ENCODE peak calls at places on chromosomes 2 and 18, in nine cellular contexts. Q is effector memory CD8-positive, alpha-beta T cell; Z is nephron progenitor cell; F is HT1080; S is midbrain; L is fibroblast of pulmonary artery; W is Caco-2; N is stimulated activated CD8-positive, alpha-beta memory T cell treated with anti-CD3 and anti-CD28 coated beads, Interleukin-7, amount 100 ng/mL, for 4 hours; T is M059J. C is an unnamed sample.

GRCh38 chr2:28286678-28287077 is 106.0 kb upstream of the FOSL2 start:
- DNase-seq in N (no peak), W (no peak), Q (no peak), S (no peak), Z (no peak), T (no peak), L (no peak), F (no peak), C (no peak)

GRCh38 chr2:151853070-151853758 is 25.0 kb upstream of the ARL5A start:
- DNase-seq in L (no peak), Z (no peak), N (no peak), S (no peak), Q (no peak), W (no peak), F (no peak), T (no peak), C (no peak)

GRCh38 chr18:25614168-25614567 is 262.2 kb upstream of the ZNF521 start:
- DNase-seq in N (no peak), F (no peak), Z (no peak), W (no peak), L (no peak), S (no peak), T (no peak), Q (no peak), C (no peak)

GRCh38 chr2:203904022-203904421 is 32.5 kb upstream of the ICOS start:
- DNase-seq in S (no peak), F (no peak), Q (no peak), Z (no peak), L (no peak), T (no peak), N (no peak), W (no peak), C (no peak)

GRCh38 chr2:229553091-229553490 is 161.3 kb downstream of the DNER start:
- DNase-seq in T (peak; percentile 57), Z (no peak), W (no peak), Q (no peak), L (peak; percentile 2), S (no peak), F (no peak), N (no peak), C (no peak)

GRCh38 chr2:188695953-188696352 is 278.2 kb upstream of the COL3A1 start:
- DNase-seq in F (peak; percentile 73), S (no peak), L (peak; percentile 80), T (peak; percentile 88), N (no peak), W (no peak), Z (no peak), Q (no peak), C (no peak)

GRCh38 chr2:45510701-45511420 is 100.2 kb downstream of the SRBD1 start:
- DNase-seq in Z (no peak), Q (no peak), N (no peak), S (no peak), L (no peak), W (no peak), F (no peak), T (no peak), C (no peak)

GRCh38 chr2:99878951-99879350 is 263.4 kb downstream of the AFF3 start:
- DNase-seq in Z (no peak), W (no peak), T (peak; percentile 78), N (no peak), F (peak; percentile 93), L (peak; percentile 77), S (no peak), Q (no peak), C (no peak)

GRCh38 chr2:10028988-10029874 is 14.1 kb upstream of the KLF11 start:
- DNase-seq in N (peak; percentile 42), Q (peak; percentile 58), S (no peak), Z (peak; percentile 38), W (no peak), F (peak; percentile 27), L (no peak), T (no peak), C (no peak)

GRCh38 chr2:207926133-207927076 is 98.9 kb downstream of the PLEKHM3 start:
- DNase-seq in T (peak; percentile 69), Q (no peak), N (no peak), F (peak; percentile 62), L (peak; percentile 87), S (no peak), W (no peak), Z (no peak), C (no peak)

GRCh38 chr2:86079981-86080911 is 25.4 kb downstream of the POLR1A start:
- DNase-seq in T (peak; percentile 50), W (peak; percentile 85), S (peak; percentile 64), F (peak; percentile 41), L (peak; percentile 79), Z (peak; percentile 82), Q (peak; percentile 86), N (peak; percentile 56), C (peak; percentile 48)

GRCh38 chr2:230441188-230441897 is 25.3 kb downstream of the SP100 start:
- DNase-seq in N (peak; percentile 49), Q (peak; percentile 35), T (peak; percentile 25), W (no peak), S (no peak), Z (no peak), F (no peak), L (peak; percentile 73), C (no peak)

GRCh38 chr2:216735086-216735485 is 39.7 kb upstream of the IGFBP5 start:
- DNase-seq in W (no peak), N (no peak), Q (no peak), S (no peak), T (no peak), L (peak; percentile 43), Z (no peak), F (no peak), C (no peak)

GRCh38 chr2:212936572-212936971 is 214.8 kb downstream of the IKZF2 start:
- DNase-seq in W (no peak), Q (no peak), F (no peak), T (no peak), Z (no peak), N (no peak), S (no peak), L (no peak), C (no peak)

GRCh38 chr18:62164855-62165487 is 21.9 kb downstream of the PIGN start:
- DNase-seq in N (no peak), W (no peak), F (no peak), Q (no peak), Z (no peak), S (no peak), L (no peak), T (no peak), C (no peak)

GRCh38 chr2:95012881-95013550 is 12.5 kb upstream of the MAL start:
- DNase-seq in S (no peak), F (no peak), Z (no peak), L (no peak), N (no peak), W (no peak), T (peak; percentile 65), Q (no peak), C (no peak)

GRCh38 chr2:14140009-14140408 is 492.5 kb upstream of the LRATD1 start:
- DNase-seq in N (no peak), W (no peak), Q (no peak), L (no peak), Z (no peak), S (no peak), F (no peak), T (no peak), C (no peak)

GRCh38 chr2:48545244-48545643 is 15.3 kb downstream of the STON1 start:
- DNase-seq in S (no peak), Z (no peak), F (no peak), L (no peak), Q (no peak), T (no peak), W (peak; percentile 9), N (no peak), C (no peak)